ENCODE peak calls at places on chromosome 2, in eight cellular contexts. J is upper lobe of left lung, A is uterus, U is HepG2, R is tibial nerve, V is IMR-90, S is adrenal gland, B is right lobe of liver. T is an unnamed sample.

GRCh38 chr2:9578475-9579235 is 23.0 kb upstream of the ADAM17 start:
- DNase-seq in J (no peak), A (no peak), U (peak; percentile 64), R (no peak), V (no peak), S (no peak), B (peak; percentile 38), T (no peak)

GRCh38 chr2:13046557-13047165 is 329.9 kb downstream of the TRIB2 start:
- DNase-seq in J (no peak), A (no peak), U (peak; percentile 4), R (no peak), V (peak; percentile 24), S (no peak), B (no peak), T (no peak)

GRCh38 chr2:100518801-100519200 is 44.0 kb upstream of the PDCL3 start:
- DNase-seq in J (no peak), A (no peak), U (no peak), R (no peak), V (no peak), S (no peak), B (no peak), T (no peak)

GRCh38 chr2:148742373-148742772 is 97.8 kb downstream of the EPC2 start:
- DNase-seq in J (no peak), A (no peak), U (no peak), R (no peak), V (no peak), S (no peak), B (no peak), T (no peak)

GRCh38 chr2:157874997-157875719 is 972 bp downstream of the ACVR1 start:
- DNase-seq in J (no peak), A (peak; percentile 33), U (no peak), R (no peak), V (peak; percentile 93), S (peak; percentile 26), B (peak; percentile 36), T (no peak)

GRCh38 chr2:78486565-78486964 is 538.9 kb upstream of the REG3G start:
- DNase-seq in J (no peak), A (no peak), U (no peak), R (no peak), V (no peak), S (no peak), B (no peak), T (no peak)

GRCh38 chr2:79552653-79553052 is 39.8 kb downstream of the CTNNA2 start:
- DNase-seq in J (no peak), A (no peak), U (no peak), R (no peak), V (no peak), S (no peak), B (no peak), T (no peak)

GRCh38 chr2:136785215-136785614 is 19.9 kb downstream of the THSD7B start:
- DNase-seq in J (no peak), A (no peak), U (no peak), R (no peak), V (no peak), S (no peak), B (no peak), T (no peak)

GRCh38 chr2:71821856-71822255 is 325.8 kb downstream of the CYP26B1 start:
- DNase-seq in J (no peak), A (no peak), U (no peak), R (no peak), V (no peak), S (no peak), B (no peak), T (no peak)

GRCh38 chr2:121071058-121071504 is 213.9 kb downstream of the TFCP2L1 start:
- DNase-seq in J (peak; percentile 92), A (peak; percentile 76), U (peak; percentile 24), R (peak; percentile 60), V (peak; percentile 31), S (peak; percentile 72), B (peak; percentile 67), T (no peak)

GRCh38 chr2:216551234-216551633 is 52.6 kb downstream of the RPL37A start:
- DNase-seq in J (no peak), A (no peak), U (peak; percentile 41), R (no peak), V (peak; percentile 88), S (no peak), B (no peak), T (no peak)

GRCh38 chr2:96259497-96259921 is 6.3 kb downstream of the TMEM127 start:
- DNase-seq in J (no peak), A (no peak), U (peak; percentile 21), R (no peak), V (no peak), S (no peak), B (no peak), T (no peak)

GRCh38 chr2:164655336-164655735 is 34.1 kb upstream of the GRB14 start:
- DNase-seq in J (no peak), A (no peak), U (no peak), R (no peak), V (no peak), S (no peak), B (no peak), T (no peak)

GRCh38 chr2:55311444-55311870 is 42.4 kb upstream of the MTIF2 start:
- DNase-seq in J (no peak), A (no peak), U (no peak), R (no peak), V (peak; percentile 56), S (no peak), B (no peak), T (no peak)

GRCh38 chr2:212005077-212005671 is 533.4 kb downstream of the ERBB4 start:
- DNase-seq in J (no peak), A (no peak), U (peak; percentile 13), R (no peak), V (peak; percentile 33), S (no peak), B (peak; percentile 26), T (no peak)

GRCh38 chr2:127877626-127878025 is 8.1 kb downstream of the AMMECR1L start:
- DNase-seq in J (no peak), A (no peak), U (no peak), R (no peak), V (peak; percentile 36), S (no peak), B (no peak), T (no peak)

GRCh38 chr2:44692821-44693220 is 248.7 kb upstream of the SIX3 start:
- DNase-seq in J (no peak), A (no peak), U (no peak), R (no peak), V (no peak), S (no peak), B (no peak), T (no peak)

GRCh38 chr2:42035241-42035640 is 12.6 kb upstream of the PKDCC start:
- DNase-seq in J (no peak), A (no peak), U (no peak), R (no peak), V (no peak), S (no peak), B (no peak), T (no peak)

GRCh38 chr2:72165792-72166191 is 18.1 kb upstream of the CYP26B1 start:
- DNase-seq in J (no peak), A (no peak), U (no peak), R (no peak), V (no peak), S (no peak), B (no peak), T (no peak)

GRCh38 chr2:98524168-98524567 is 79.5 kb downstream of the INPP4A start:
- DNase-seq in J (no peak), A (no peak), U (no peak), R (no peak), V (peak; percentile 51), S (no peak), B (no peak), T (no peak)

GRCh38 chr2:33123216-33123615 is 176.5 kb downstream of the LTBP1 start:
- DNase-seq in J (no peak), A (no peak), U (no peak), R (no peak), V (peak; percentile 61), S (no peak), B (no peak), T (no peak)

GRCh38 chr2:19216676-19217075 is 141.7 kb downstream of the OSR1 start:
- DNase-seq in J (no peak), A (no peak), U (no peak), R (no peak), V (no peak), S (no peak), B (no peak), T (no peak)

GRCh38 chr2:72211777-72212515 is 64.3 kb upstream of the CYP26B1 start:
- DNase-seq in J (no peak), A (no peak), U (no peak), R (no peak), V (peak; percentile 75), S (no peak), B (no peak), T (no peak)

GRCh38 chr2:27583390-27583915 is 611 bp downstream of the ZNF512 start:
- DNase-seq in J (no peak), A (no peak), U (no peak), R (no peak), V (peak; percentile 24), S (no peak), B (no peak), T (no peak)

GRCh38 chr2:120149406-120149805 is 73.8 kb downstream of the TMEM185B start:
- DNase-seq in J (no peak), A (no peak), U (no peak), R (no peak), V (no peak), S (no peak), B (no peak), T (no peak)

GRCh38 chr2:8558096-8558495 is 123.8 kb upstream of the ID2 start:
- DNase-seq in J (no peak), A (no peak), U (no peak), R (no peak), V (no peak), S (no peak), B (no peak), T (no peak)

GRCh38 chr2:134410831-134411231 is 157.0 kb downstream of the MGAT5 start:
- DNase-seq in J (no peak), A (no peak), U (no peak), R (no peak), V (peak; percentile 62), S (no peak), B (no peak), T (no peak)

GRCh38 chr2:219178377-219179175 is 501 bp downstream of the RETREG2 start:
- DNase-seq in J (peak; percentile 93), A (no peak), U (no peak), R (peak; percentile 40), V (peak; percentile 15), S (peak; percentile 64), B (peak; percentile 77), T (no peak)
- TF ChIP-seq CTCF in J (no peak), A (no peak), U (no peak), R (no peak), V (no peak), S (no peak), B (no peak), T (no peak)

GRCh38 chr2:169732583-169733358 is 861 bp upstream of the KLHL23 start:
- DNase-seq in J (no peak), A (no peak), U (peak; percentile 68), R (no peak), V (no peak), S (no peak), B (no peak), T (no peak)
- H3K27ac ChIP-seq in J (peak overlapping the region; percentile 2), A (peak overlapping the region; percentile 84), U (peak overlapping the region; percentile 81), R (no peak overlapping the region), V (no peak overlapping the region), S (no peak overlapping the region), B (peak overlapping the region; percentile 34), T (peak overlapping the region; percentile 57)

GRCh38 chr2:160752475-160753330 is 259.1 kb upstream of the RBMS1 start:
- DNase-seq in J (no peak), A (no peak), U (no peak), R (no peak), V (peak; percentile 64), S (no peak), B (no peak), T (no peak)
- TF ChIP-seq POLR2A in J (no peak), A (no peak), U (no peak), R (no peak), V (no peak), S (no peak), B (no peak), T (no peak)

GRCh38 chr2:205682239-205683021 is at the start of gene NRP2:
- DNase-seq in J (peak; percentile 93), A (peak; percentile 89), U (peak; percentile 23), R (peak; percentile 86), V (peak; percentile 89), S (peak; percentile 91), B (peak; percentile 86), T (no peak)
- TF ChIP-seq CTCF in J (peak; percentile 29), A (peak; percentile 11), U (no peak), R (no peak), V (no peak), S (no peak), B (no peak), T (no peak)

T was measured in esophagus squamous epithelium.